ENCODE peak calls at places on chromosomes 13 and 19, in nine cellular contexts. V, H, L, O, M, Z, B, K and C are unnamed samples. For H3K36me3, the result is how much of the 10 kb centered on the place peaks cover.

GRCh38 chr19:4066682-4067395 is at the start of gene ZBTB7A:
- DNase-seq in V (peak), H (peak), L (peak), O (peak), M (peak), Z (peak), B (peak), K (peak), C (no peak)

GRCh38 chr13:112605531-112605990 is 17.6 kb upstream of the TUBGCP3 start:
- DNase-seq in V (no peak), H (peak), L (peak), O (no peak), M (no peak), Z (no peak), B (no peak), K (peak), C (no peak)

GRCh38 chr19:525029-525428 is 6.5 kb upstream of the CDC34 start:
- DNase-seq in V (no peak), H (no peak), L (peak), O (no peak), M (no peak), Z (no peak), B (no peak), K (no peak), C (no peak)

GRCh38 chr19:22438011-22438410 is 15.9 kb upstream of the ZNF98 start:
- DNase-seq in V (no peak), H (no peak), L (no peak), O (no peak), M (no peak), Z (no peak), B (no peak), K (no peak), C (no peak)

GRCh38 chr19:47707135-47707925 is 5.9 kb upstream of the EHD2 start:
- DNase-seq in V (peak), H (peak), L (peak), O (peak), M (peak), Z (peak), B (peak), K (peak), C (no peak)

GRCh38 chr13:41458187-41458938 is 1.0 kb downstream of the RGCC start:
- DNase-seq in V (peak), H (no peak), L (peak), O (peak), M (no peak), Z (peak), B (peak), K (peak), C (no peak)

GRCh38 chr19:11230621-11231386 is 8.6 kb upstream of the ANGPTL8 start:
- DNase-seq in V (no peak), H (no peak), L (no peak), O (no peak), M (no peak), Z (no peak), B (no peak), K (no peak), C (no peak)

GRCh38 chr19:4149518-4150288 is 3.7 kb upstream of the CREB3L3 start:
- DNase-seq in V (no peak), H (no peak), L (no peak), O (no peak), M (no peak), Z (no peak), B (no peak), K (no peak), C (no peak)

GRCh38 chr13:29956771-29957170 is 106.4 kb upstream of the UBL3 start:
- DNase-seq in V (no peak), H (peak), L (no peak), O (no peak), M (no peak), Z (no peak), B (no peak), K (no peak), C (no peak)

GRCh38 chr19:21668072-21668471 is 99.3 kb downstream of the ZNF100 start:
- DNase-seq in V (no peak), H (no peak), L (no peak), O (no peak), M (no peak), Z (no peak), B (no peak), K (no peak), C (no peak)

GRCh38 chr19:49894879-49895565 is 1.7 kb downstream of the IL4I1 start:
- DNase-seq in V (no peak), H (no peak), L (no peak), O (no peak), M (no peak), Z (no peak), B (no peak), K (no peak), C (no peak)

GRCh38 chr19:55437410-55437809 is 5.7 kb downstream of the SHISA7 start:
- DNase-seq in V (no peak), H (peak), L (no peak), O (peak), M (peak), Z (peak), B (peak), K (peak), C (no peak)

GRCh38 chr19:31496076-31496475 is 146.8 kb upstream of the TSHZ3 start:
- DNase-seq in V (no peak), H (no peak), L (no peak), O (no peak), M (no peak), Z (no peak), B (no peak), K (no peak), C (no peak)

DNA sequence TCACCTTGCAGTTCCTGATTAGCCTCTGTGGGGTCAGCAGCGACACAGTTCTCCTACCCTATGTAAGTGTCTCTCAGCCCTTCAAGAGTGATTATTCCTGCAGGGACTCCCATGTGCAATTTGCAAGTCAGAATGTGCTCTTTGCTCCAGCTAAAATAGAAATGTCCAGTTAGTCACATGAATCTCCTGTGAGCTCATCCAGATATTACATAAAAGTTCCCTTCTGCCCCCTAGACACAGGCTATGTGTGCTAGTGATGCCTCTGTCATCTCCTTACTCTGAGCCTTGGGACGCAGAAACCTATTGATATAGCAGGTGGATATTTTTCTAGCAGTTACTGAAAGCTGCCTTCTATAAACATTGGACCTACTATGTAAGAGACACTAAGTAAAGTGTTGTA is 105.5 kb downstream of the ZAR1L start:
- DNase-seq in V (no peak), H (no peak), L (no peak), O (no peak), M (no peak), Z (no peak), B (peak), K (no peak), C (no peak)
- H3K36me3 ChIP-seq in V (under half), H (under half), L (under half), O (under half), M (under half), Z (half or more), B (under half), K (under half), C (under half)

DNA sequence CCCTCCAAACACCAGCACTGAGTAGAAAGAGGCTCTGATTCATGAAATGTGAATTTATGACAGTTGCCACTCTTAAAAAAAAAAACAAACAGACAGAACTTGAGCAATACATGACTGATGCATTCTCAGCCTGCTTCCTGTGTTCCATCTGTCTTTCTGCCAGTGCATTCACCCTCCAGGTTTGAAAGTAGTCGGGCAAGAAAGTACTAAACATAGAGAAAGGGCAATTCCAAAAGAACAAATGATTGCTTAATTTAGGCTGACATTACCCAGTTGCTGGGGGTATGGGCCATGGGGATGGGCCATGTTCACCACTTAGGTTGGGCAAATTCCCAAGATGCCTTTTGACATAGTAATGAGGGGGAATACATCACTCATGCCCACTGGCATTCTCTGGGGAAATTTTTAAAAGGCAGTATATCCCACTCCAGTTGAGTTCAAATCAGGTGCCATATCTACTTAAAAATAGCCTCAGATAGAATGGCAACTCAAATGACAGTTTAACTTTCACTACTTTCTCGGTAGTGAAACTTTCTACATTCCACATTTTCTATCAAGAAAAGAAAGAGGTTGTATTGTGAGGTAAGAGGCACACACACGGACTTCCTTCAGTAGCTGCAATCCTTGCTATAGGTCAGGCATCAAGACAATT is 5.5 kb downstream of the STARD13 start:
- DNase-seq in V (no peak), H (no peak), L (no peak), O (peak), M (no peak), Z (no peak), B (no peak), K (no peak), C (peak)
- H3K36me3 ChIP-seq in V (under half), H (under half), L (under half), O (under half), M (under half), Z (under half), B (under half), K (under half), C (under half)

DNA sequence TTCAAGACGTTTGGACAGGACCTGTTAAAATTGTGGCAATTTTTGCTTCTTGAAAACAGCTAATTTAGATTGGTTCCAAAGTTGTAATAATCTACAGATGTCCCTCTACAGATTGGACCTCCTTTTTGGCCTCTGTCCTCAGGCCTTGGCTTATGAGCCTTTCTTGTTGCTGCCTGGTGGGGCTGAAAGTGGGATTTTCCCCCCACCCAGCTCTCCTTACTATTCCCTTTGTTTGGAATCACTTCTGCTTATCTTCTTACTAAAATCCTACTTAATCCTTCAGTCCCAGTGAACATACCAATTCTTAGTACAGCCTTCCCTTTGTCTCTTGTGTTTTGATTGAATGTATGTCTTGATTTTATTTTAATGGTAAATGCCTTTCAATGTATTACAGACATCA is 63.5 kb upstream of the TEX29 start:
- DNase-seq in V (no peak), H (no peak), L (no peak), O (no peak), M (no peak), Z (no peak), B (no peak), K (no peak), C (no peak)
- H3K36me3 ChIP-seq in V (half or more), H (under half), L (under half), O (under half), M (under half), Z (under half), B (under half), K (under half), C (under half)

DNA sequence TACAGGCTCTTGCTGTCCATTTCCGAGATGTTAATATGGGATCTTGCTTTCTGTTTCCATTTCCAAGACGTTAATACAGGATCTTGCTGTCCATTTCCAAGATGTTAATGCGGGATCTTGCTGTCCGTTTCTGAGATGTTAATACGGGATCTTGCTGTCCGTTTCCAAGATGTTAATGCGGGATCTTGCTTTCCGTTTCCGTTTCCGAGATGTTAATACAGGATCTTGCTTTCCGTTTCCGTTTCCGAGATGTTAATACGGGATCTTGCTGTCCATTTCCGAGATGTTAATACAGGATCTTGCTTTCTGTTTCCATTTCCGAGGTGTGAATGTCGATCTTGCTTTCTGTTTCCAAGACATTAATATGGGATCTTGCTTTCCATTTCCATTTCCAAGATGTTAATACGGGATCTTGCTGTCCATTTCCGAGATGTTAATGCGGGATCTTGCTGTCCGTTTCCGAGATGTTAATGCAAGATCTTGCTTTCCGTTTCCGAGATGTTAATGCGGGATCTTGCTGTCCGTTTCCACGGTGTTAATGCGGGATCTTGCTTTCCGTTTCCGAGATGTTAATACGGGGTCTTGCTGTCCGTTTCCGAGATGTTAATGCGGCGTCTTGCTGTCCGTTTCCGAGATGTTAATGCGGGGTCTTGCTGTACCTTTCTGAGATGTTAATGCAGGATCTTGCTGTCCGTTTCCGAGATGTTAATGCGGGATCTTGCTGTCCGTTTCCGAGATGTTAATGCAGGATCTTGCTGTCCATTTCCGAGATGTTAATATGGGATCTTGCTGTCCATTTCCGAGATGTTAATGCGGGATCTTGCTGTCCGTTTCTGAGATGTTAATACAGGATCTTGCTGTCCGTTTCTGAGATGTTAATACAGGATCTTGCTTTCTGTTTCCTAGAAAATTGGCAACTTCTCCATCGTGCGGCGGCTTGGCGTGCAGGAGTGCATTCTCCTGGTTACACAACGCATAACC is 38.3 kb downstream of the PEX11G start:
- DNase-seq in V (peak), H (peak), L (no peak), O (peak), M (no peak), Z (no peak), B (no peak), K (no peak), C (peak)
- H3K36me3 ChIP-seq in V (half or more), H (under half), L (under half), O (half or more), M (under half), Z (half or more), B (under half), K (under half), C (under half)

GRCh38 chr19:23481043-23481442 is 85.8 kb upstream of the ZNF91 start:
- DNase-seq in V (no peak), H (no peak), L (no peak), O (peak), M (no peak), Z (no peak), B (no peak), K (no peak), C (peak)
- H3K36me3 ChIP-seq in V (under half), H (under half), L (under half), O (under half), M (under half), Z (under half), B (under half), K (under half), C (under half)

DNA sequence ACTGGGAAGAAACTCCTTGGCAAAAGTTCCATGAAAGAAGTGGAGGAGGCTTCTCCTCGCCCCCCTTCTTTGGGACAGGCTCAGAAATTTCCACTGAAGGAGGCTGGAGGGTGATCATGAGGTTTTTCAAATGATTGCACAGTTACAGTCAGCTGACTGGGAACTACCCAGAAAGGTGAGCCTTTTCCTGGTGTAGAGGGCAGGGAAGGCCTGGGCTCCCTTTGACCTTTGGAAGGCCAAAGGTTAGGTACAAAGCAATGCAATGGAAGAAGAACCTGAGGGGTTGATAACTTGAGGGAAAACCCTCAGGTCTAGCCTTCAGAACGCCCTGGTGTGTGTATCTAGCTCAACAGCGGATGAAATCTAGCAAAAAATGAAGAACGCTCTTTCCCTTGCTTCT is 50.1 kb upstream of the SLC15A1 start:
- DNase-seq in V (no peak), H (no peak), L (no peak), O (no peak), M (no peak), Z (no peak), B (no peak), K (no peak), C (no peak)
- H3K36me3 ChIP-seq in V (under half), H (half or more), L (under half), O (under half), M (under half), Z (half or more), B (under half), K (under half), C (under half)

GRCh38 chr19:16208064-16208759 is 10.5 kb downstream of the AP1M1 start:
- DNase-seq in V (no peak), H (no peak), L (no peak), O (no peak), M (no peak), Z (no peak), B (no peak), K (no peak), C (no peak)
- H3K36me3 ChIP-seq in V (half or more), H (half or more), L (under half), O (under half), M (under half), Z (half or more), B (under half), K (under half), C (under half)

DNA sequence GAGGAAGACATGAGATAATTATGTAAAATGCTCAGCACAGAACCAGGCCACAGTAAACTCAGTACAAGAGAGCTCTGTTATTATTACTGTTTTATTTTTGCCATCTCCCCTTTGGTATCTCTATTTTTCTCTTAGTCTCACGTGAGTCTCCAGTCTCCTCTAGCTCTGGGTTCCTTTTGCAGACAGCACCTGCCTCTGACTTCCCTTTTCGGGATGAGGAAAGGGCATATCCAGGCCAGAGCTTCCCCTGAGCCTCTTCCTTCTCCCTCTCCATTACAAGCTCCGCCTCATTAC is 6.1 kb upstream of the CNFN start:
- DNase-seq in V (peak), H (no peak), L (no peak), O (no peak), M (peak), Z (no peak), B (no peak), K (peak), C (no peak)
- H3K36me3 ChIP-seq in V (under half), H (under half), L (under half), O (under half), M (under half), Z (under half), B (under half), K (under half), C (under half)

GRCh38 chr19:16579381-16579780 is 7.2 kb upstream of the SLC35E1 start:
- DNase-seq in V (no peak), H (no peak), L (no peak), O (no peak), M (no peak), Z (no peak), B (no peak), K (no peak), C (no peak)
- H3K36me3 ChIP-seq in V (half or more), H (under half), L (under half), O (under half), M (under half), Z (under half), B (under half), K (under half), C (under half)

DNA sequence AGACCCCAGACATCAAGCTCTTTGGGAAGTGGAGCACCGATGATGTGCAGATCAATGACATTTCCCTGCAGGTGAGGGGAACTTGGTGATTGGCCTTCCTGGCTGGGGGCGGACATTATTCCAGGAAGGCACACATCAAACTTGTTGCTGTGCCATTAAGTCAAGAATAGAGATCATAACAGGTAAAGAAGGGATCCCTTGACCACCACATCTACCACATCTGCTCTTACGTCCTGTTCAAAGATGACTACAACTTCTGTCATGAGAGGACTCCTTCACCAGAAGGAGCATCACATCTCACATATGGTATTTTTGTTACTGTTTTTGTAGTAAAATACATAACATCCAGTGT is 1.1 kb downstream of the RPS5 start:
- DNase-seq in V (no peak), H (no peak), L (peak), O (no peak), M (no peak), Z (no peak), B (no peak), K (no peak), C (no peak)
- H3K36me3 ChIP-seq in V (half or more), H (half or more), L (under half), O (under half), M (half or more), Z (under half), B (under half), K (under half), C (under half)